ENCODE peak calls at places on chromosomes 16 and 17, in seven cellular contexts. One of them, this sample, is unnamed.

GRCh38 chr17:49819651-49820050 is 28.2 kb downstream of the TAC4 start:
- DNase-seq in NCI-H460: no peak
- DNase-seq in heart right ventricle: no peak
- DNase-seq in upper lobe of left lung: no peak
- DNase-seq in type B pancreatic cell: no peak
- DNase-seq in endothelial cell: no peak
- DNase-seq in stomach: no peak
- DNase-seq in this sample: no peak

GRCh38 chr17:81249233-81250040 is 10.3 kb downstream of the NDUFAF8 start:
- DNase-seq in stomach: no peak
- DNase-seq in NCI-H460: no peak
- DNase-seq in heart right ventricle: no peak
- DNase-seq in type B pancreatic cell: no peak
- DNase-seq in endothelial cell: no peak
- DNase-seq in upper lobe of left lung: peak; percentile 55
- DNase-seq in this sample: no peak

GRCh38 chr16:16073884-16074781 is 124.7 kb downstream of the ABCC1 start:
- DNase-seq in upper lobe of left lung: peak; percentile 64
- DNase-seq in heart right ventricle: no peak
- DNase-seq in type B pancreatic cell: no peak
- DNase-seq in endothelial cell: peak; percentile 23
- DNase-seq in NCI-H460: no peak
- DNase-seq in stomach: peak; percentile 34
- DNase-seq in this sample: no peak

GRCh38 chr16:85377388-85378144 is 235.6 kb upstream of the GSE1 start:
- DNase-seq in NCI-H460: no peak
- DNase-seq in heart right ventricle: no peak
- DNase-seq in type B pancreatic cell: no peak
- DNase-seq in stomach: no peak
- DNase-seq in upper lobe of left lung: peak; percentile 66
- DNase-seq in endothelial cell: no peak
- DNase-seq in this sample: no peak

GRCh38 chr16:2464333-2464732 is 4.4 kb downstream of the TEDC2 start:
- DNase-seq in NCI-H460: no peak
- DNase-seq in endothelial cell: no peak
- DNase-seq in upper lobe of left lung: peak; percentile 44
- DNase-seq in stomach: no peak
- DNase-seq in type B pancreatic cell: no peak
- DNase-seq in heart right ventricle: no peak
- DNase-seq in this sample: no peak

GRCh38 chr16:58970775-58971174 is 236.7 kb upstream of the GOT2 start:
- DNase-seq in NCI-H460: no peak
- DNase-seq in type B pancreatic cell: no peak
- DNase-seq in stomach: no peak
- DNase-seq in heart right ventricle: no peak
- DNase-seq in endothelial cell: no peak
- DNase-seq in upper lobe of left lung: no peak
- DNase-seq in this sample: no peak

GRCh38 chr17:3556239-3556904 is 1.2 kb downstream of the TRPV3 start:
- DNase-seq in heart right ventricle: no peak
- DNase-seq in stomach: no peak
- DNase-seq in endothelial cell: no peak
- DNase-seq in NCI-H460: no peak
- DNase-seq in upper lobe of left lung: no peak
- DNase-seq in type B pancreatic cell: no peak
- DNase-seq in this sample: no peak

GRCh38 chr17:81331527-81332043 is 36.5 kb upstream of the SLC38A10 start:
- DNase-seq in upper lobe of left lung: peak; percentile 80
- DNase-seq in heart right ventricle: no peak
- DNase-seq in NCI-H460: no peak
- DNase-seq in type B pancreatic cell: no peak
- DNase-seq in stomach: no peak
- DNase-seq in endothelial cell: no peak
- DNase-seq in this sample: no peak

GRCh38 chr16:66262253-66263167 is 104.0 kb upstream of the CDH5 start:
- DNase-seq in stomach: no peak
- DNase-seq in endothelial cell: no peak
- DNase-seq in upper lobe of left lung: no peak
- DNase-seq in type B pancreatic cell: no peak
- DNase-seq in NCI-H460: no peak
- DNase-seq in heart right ventricle: no peak
- DNase-seq in this sample: no peak

GRCh38 chr17:38598536-38598935 is 7.2 kb downstream of the SRCIN1 start:
- DNase-seq in upper lobe of left lung: no peak
- DNase-seq in NCI-H460: peak; percentile 65
- DNase-seq in stomach: peak; percentile 82
- DNase-seq in heart right ventricle: no peak
- DNase-seq in type B pancreatic cell: peak; percentile 83
- DNase-seq in endothelial cell: peak; percentile 64
- DNase-seq in this sample: no peak

GRCh38 chr17:18980682-18981384 is 23.7 kb downstream of the FAM83G start:
- DNase-seq in upper lobe of left lung: no peak
- DNase-seq in stomach: no peak
- DNase-seq in NCI-H460: no peak
- DNase-seq in endothelial cell: no peak
- DNase-seq in type B pancreatic cell: no peak
- DNase-seq in heart right ventricle: no peak
- DNase-seq in this sample: no peak

GRCh38 chr17:78170692-78171590 is 2.6 kb downstream of the SYNGR2 start:
- DNase-seq in stomach: no peak
- DNase-seq in type B pancreatic cell: no peak
- DNase-seq in NCI-H460: no peak
- DNase-seq in heart right ventricle: no peak
- DNase-seq in endothelial cell: no peak
- DNase-seq in upper lobe of left lung: no peak
- DNase-seq in this sample: no peak

GRCh38 chr16:71513302-71513701 is 12.9 kb upstream of the CHST4 start:
- DNase-seq in endothelial cell: no peak
- DNase-seq in heart right ventricle: no peak
- DNase-seq in NCI-H460: no peak
- DNase-seq in stomach: no peak
- DNase-seq in type B pancreatic cell: no peak
- DNase-seq in upper lobe of left lung: no peak
- DNase-seq in this sample: no peak

GRCh38 chr16:27286446-27286845 is 17.9 kb upstream of the NSMCE1 start:
- DNase-seq in stomach: no peak
- DNase-seq in NCI-H460: peak; percentile 11
- DNase-seq in heart right ventricle: peak; percentile 53
- DNase-seq in endothelial cell: no peak
- DNase-seq in type B pancreatic cell: no peak
- DNase-seq in upper lobe of left lung: no peak
- DNase-seq in this sample: no peak

GRCh38 chr16:86982912-86983311 is 334.3 kb downstream of the C16orf95 start:
- DNase-seq in type B pancreatic cell: no peak
- DNase-seq in stomach: no peak
- DNase-seq in NCI-H460: no peak
- DNase-seq in upper lobe of left lung: no peak
- DNase-seq in heart right ventricle: no peak
- DNase-seq in endothelial cell: no peak
- DNase-seq in this sample: no peak

GRCh38 chr16:53052519-53053501 is at the start of gene CHD9NB:
- DNase-seq in endothelial cell: no peak
- DNase-seq in NCI-H460: peak; percentile 63
- DNase-seq in type B pancreatic cell: no peak
- DNase-seq in heart right ventricle: no peak
- DNase-seq in stomach: no peak
- DNase-seq in upper lobe of left lung: no peak
- DNase-seq in this sample: no peak

GRCh38 chr16:50861926-50862325 is 120.0 kb downstream of the CYLD start:
- DNase-seq in endothelial cell: no peak
- DNase-seq in upper lobe of left lung: no peak
- DNase-seq in heart right ventricle: no peak
- DNase-seq in type B pancreatic cell: no peak
- DNase-seq in NCI-H460: no peak
- DNase-seq in stomach: no peak
- DNase-seq in this sample: no peak

This sample was measured in esophagus muscularis mucosa.